ENCODE peak calls at places on chromosomes 6 and 20, in ten cellular contexts. One of them, this sample, is unnamed.

GRCh38 chr20:43726811-43727338 is at the start of gene GTSF1L:
- DNase-seq in stimulated activated CD4-positive, alpha-beta T cell treated with anti-CD3 and anti-CD28 coated beads, Interleukin-1b, Interleukin-23, amount 100 ng/mL, for 24 hours: no peak
- DNase-seq in naive thymus-derived CD4-positive, alpha-beta T cell: no peak
- DNase-seq in nucleus accumbens: no peak
- DNase-seq in T1000: peak
- DNase-seq in tibial artery: no peak
- DNase-seq in heart left ventricle: no peak
- DNase-seq in HCEC 1CT: peak
- DNase-seq in pons: no peak
- DNase-seq in hippocampal formation: no peak
- DNase-seq in this sample: no peak

GRCh38 chr6:97423190-97423589 is 140.2 kb upstream of the MMS22L start:
- DNase-seq in heart left ventricle: no peak
- DNase-seq in stimulated activated CD4-positive, alpha-beta T cell treated with anti-CD3 and anti-CD28 coated beads, Interleukin-1b, Interleukin-23, amount 100 ng/mL, for 24 hours: no peak
- DNase-seq in naive thymus-derived CD4-positive, alpha-beta T cell: no peak
- DNase-seq in T1000: no peak
- DNase-seq in pons: no peak
- DNase-seq in hippocampal formation: no peak
- DNase-seq in HCEC 1CT: no peak
- DNase-seq in nucleus accumbens: no peak
- DNase-seq in tibial artery: no peak
- DNase-seq in this sample: no peak

GRCh38 chr20:5862703-5863039 is 87.7 kb downstream of the TRMT6 start:
- DNase-seq in stimulated activated CD4-positive, alpha-beta T cell treated with anti-CD3 and anti-CD28 coated beads, Interleukin-1b, Interleukin-23, amount 100 ng/mL, for 24 hours: no peak
- DNase-seq in pons: no peak
- DNase-seq in HCEC 1CT: no peak
- DNase-seq in nucleus accumbens: no peak
- DNase-seq in hippocampal formation: no peak
- DNase-seq in naive thymus-derived CD4-positive, alpha-beta T cell: no peak
- DNase-seq in heart left ventricle: no peak
- DNase-seq in T1000: no peak
- DNase-seq in tibial artery: no peak
- DNase-seq in this sample: no peak

GRCh38 chr6:139828751-139829519 is 454.5 kb upstream of the CITED2 start:
- DNase-seq in pons: no peak
- DNase-seq in T1000: no peak
- DNase-seq in heart left ventricle: no peak
- DNase-seq in naive thymus-derived CD4-positive, alpha-beta T cell: no peak
- DNase-seq in stimulated activated CD4-positive, alpha-beta T cell treated with anti-CD3 and anti-CD28 coated beads, Interleukin-1b, Interleukin-23, amount 100 ng/mL, for 24 hours: no peak
- DNase-seq in nucleus accumbens: no peak
- DNase-seq in HCEC 1CT: no peak
- DNase-seq in hippocampal formation: no peak
- DNase-seq in tibial artery: no peak
- DNase-seq in this sample: no peak

GRCh38 chr20:38013891-38014290 is 19.4 kb downstream of the TTI1 start:
- DNase-seq in naive thymus-derived CD4-positive, alpha-beta T cell: no peak
- DNase-seq in hippocampal formation: no peak
- DNase-seq in pons: no peak
- DNase-seq in HCEC 1CT: no peak
- DNase-seq in stimulated activated CD4-positive, alpha-beta T cell treated with anti-CD3 and anti-CD28 coated beads, Interleukin-1b, Interleukin-23, amount 100 ng/mL, for 24 hours: no peak
- DNase-seq in heart left ventricle: no peak
- DNase-seq in tibial artery: no peak
- DNase-seq in T1000: no peak
- DNase-seq in nucleus accumbens: no peak
- DNase-seq in this sample: no peak

GRCh38 chr6:135286962-135287525 is 105.9 kb downstream of the MYB start:
- DNase-seq in heart left ventricle: no peak
- DNase-seq in stimulated activated CD4-positive, alpha-beta T cell treated with anti-CD3 and anti-CD28 coated beads, Interleukin-1b, Interleukin-23, amount 100 ng/mL, for 24 hours: no peak
- DNase-seq in tibial artery: no peak
- DNase-seq in nucleus accumbens: no peak
- DNase-seq in T1000: no peak
- DNase-seq in HCEC 1CT: no peak
- DNase-seq in naive thymus-derived CD4-positive, alpha-beta T cell: no peak
- DNase-seq in hippocampal formation: no peak
- DNase-seq in pons: peak
- DNase-seq in this sample: no peak

GRCh38 chr6:110653381-110653780 is 161.9 kb downstream of the CDK19 start:
- DNase-seq in pons: no peak
- DNase-seq in tibial artery: no peak
- DNase-seq in heart left ventricle: no peak
- DNase-seq in nucleus accumbens: no peak
- DNase-seq in hippocampal formation: no peak
- DNase-seq in HCEC 1CT: no peak
- DNase-seq in stimulated activated CD4-positive, alpha-beta T cell treated with anti-CD3 and anti-CD28 coated beads, Interleukin-1b, Interleukin-23, amount 100 ng/mL, for 24 hours: no peak
- DNase-seq in naive thymus-derived CD4-positive, alpha-beta T cell: no peak
- DNase-seq in T1000: no peak
- DNase-seq in this sample: no peak

GRCh38 chr6:138572885-138573284 is 73.6 kb upstream of the NHSL1 start:
- DNase-seq in hippocampal formation: no peak
- DNase-seq in nucleus accumbens: no peak
- DNase-seq in T1000: no peak
- DNase-seq in naive thymus-derived CD4-positive, alpha-beta T cell: no peak
- DNase-seq in stimulated activated CD4-positive, alpha-beta T cell treated with anti-CD3 and anti-CD28 coated beads, Interleukin-1b, Interleukin-23, amount 100 ng/mL, for 24 hours: no peak
- DNase-seq in heart left ventricle: no peak
- DNase-seq in HCEC 1CT: no peak
- DNase-seq in pons: no peak
- DNase-seq in tibial artery: no peak
- DNase-seq in this sample: no peak

GRCh38 chr20:5722927-5723326 is 27.3 kb upstream of the SHLD1 start:
- DNase-seq in heart left ventricle: no peak
- DNase-seq in nucleus accumbens: no peak
- DNase-seq in tibial artery: no peak
- DNase-seq in pons: no peak
- DNase-seq in T1000: no peak
- DNase-seq in hippocampal formation: no peak
- DNase-seq in stimulated activated CD4-positive, alpha-beta T cell treated with anti-CD3 and anti-CD28 coated beads, Interleukin-1b, Interleukin-23, amount 100 ng/mL, for 24 hours: no peak
- DNase-seq in HCEC 1CT: no peak
- DNase-seq in naive thymus-derived CD4-positive, alpha-beta T cell: no peak
- DNase-seq in this sample: no peak

GRCh38 chr20:25089096-25089495 is 7.2 kb upstream of the VSX1 start:
- DNase-seq in pons: no peak
- DNase-seq in stimulated activated CD4-positive, alpha-beta T cell treated with anti-CD3 and anti-CD28 coated beads, Interleukin-1b, Interleukin-23, amount 100 ng/mL, for 24 hours: no peak
- DNase-seq in heart left ventricle: no peak
- DNase-seq in hippocampal formation: no peak
- DNase-seq in naive thymus-derived CD4-positive, alpha-beta T cell: no peak
- DNase-seq in T1000: no peak
- DNase-seq in tibial artery: no peak
- DNase-seq in nucleus accumbens: no peak
- DNase-seq in HCEC 1CT: no peak
- DNase-seq in this sample: no peak

GRCh38 chr6:148761532-148761951 is 14.7 kb downstream of the UST start:
- DNase-seq in naive thymus-derived CD4-positive, alpha-beta T cell: no peak
- DNase-seq in T1000: no peak
- DNase-seq in hippocampal formation: peak
- DNase-seq in pons: no peak
- DNase-seq in HCEC 1CT: no peak
- DNase-seq in nucleus accumbens: no peak
- DNase-seq in heart left ventricle: no peak
- DNase-seq in stimulated activated CD4-positive, alpha-beta T cell treated with anti-CD3 and anti-CD28 coated beads, Interleukin-1b, Interleukin-23, amount 100 ng/mL, for 24 hours: no peak
- DNase-seq in tibial artery: no peak
- DNase-seq in this sample: no peak

GRCh38 chr6:4575724-4576123 is 200.5 kb upstream of the CDYL start:
- DNase-seq in pons: no peak
- DNase-seq in tibial artery: no peak
- DNase-seq in naive thymus-derived CD4-positive, alpha-beta T cell: no peak
- DNase-seq in HCEC 1CT: peak
- DNase-seq in heart left ventricle: no peak
- DNase-seq in T1000: no peak
- DNase-seq in nucleus accumbens: no peak
- DNase-seq in hippocampal formation: no peak
- DNase-seq in stimulated activated CD4-positive, alpha-beta T cell treated with anti-CD3 and anti-CD28 coated beads, Interleukin-1b, Interleukin-23, amount 100 ng/mL, for 24 hours: no peak
- DNase-seq in this sample: peak

GRCh38 chr20:50058646-50059398 is 54.1 kb downstream of the UBE2V1 start:
- DNase-seq in T1000: no peak
- DNase-seq in tibial artery: no peak
- DNase-seq in stimulated activated CD4-positive, alpha-beta T cell treated with anti-CD3 and anti-CD28 coated beads, Interleukin-1b, Interleukin-23, amount 100 ng/mL, for 24 hours: no peak
- DNase-seq in pons: no peak
- DNase-seq in hippocampal formation: no peak
- DNase-seq in nucleus accumbens: no peak
- DNase-seq in heart left ventricle: no peak
- DNase-seq in naive thymus-derived CD4-positive, alpha-beta T cell: no peak
- DNase-seq in HCEC 1CT: no peak
- DNase-seq in this sample: no peak

This sample was measured in lower leg skin.